ENCODE peak calls at places on chromosome 16, in four cellular contexts. I, P, N and K are unnamed samples.

GRCh38 chr16:53257001-53257400 is 177.3 kb upstream of the RBL2 start:
- DNase-seq in P (no peak), I (peak), N (no peak), K (peak)

GRCh38 chr16:52573365-52574104 is 26.6 kb upstream of the TOX3 start:
- DNase-seq in P (no peak), I (no peak), N (no peak), K (no peak)

GRCh38 chr16:15553313-15554088 is 89.5 kb downstream of the MARF1 start:
- DNase-seq in P (no peak), I (no peak), N (no peak), K (peak)

GRCh38 chr16:13298676-13299075 is 397.3 kb downstream of the SHISA9 start:
- DNase-seq in P (peak), I (no peak), N (no peak), K (no peak)

GRCh38 chr16:48745541-48745940 is 135.6 kb upstream of the N4BP1 start:
- DNase-seq in I (no peak), N (no peak), P (no peak), K (no peak)

GRCh38 chr16:67995423-67995822 is 3.9 kb downstream of the DPEP2 start:
- DNase-seq in N (no peak), I (no peak), P (no peak), K (no peak)

GRCh38 chr16:87855852-87856715 is 13.2 kb downstream of the SLC7A5 start:
- DNase-seq in I (peak), N (peak), P (no peak), K (no peak)

GRCh38 chr16:23400387-23400930 is 52.5 kb downstream of the COG7 start:
- DNase-seq in P (no peak), N (no peak), I (no peak), K (no peak)

GRCh38 chr16:67667817-67668494 is 1.3 kb downstream of the C16orf86 start:
- DNase-seq in N (peak), P (peak), I (peak), K (peak)

GRCh38 chr16:31873556-31874353 is at the start of gene ZNF267:
- DNase-seq in N (peak), I (peak), P (peak), K (peak)

GRCh38 chr16:59067207-59067606 is 333.1 kb upstream of the GOT2 start:
- DNase-seq in P (no peak), I (peak), N (no peak), K (no peak)

GRCh38 chr16:78005881-78006280 is 16.5 kb upstream of the CLEC3A start:
- DNase-seq in N (no peak), P (peak), I (no peak), K (no peak)

GRCh38 chr16:86854058-86854621 is 275.8 kb downstream of the FOXL1 start:
- DNase-seq in I (no peak), N (no peak), P (no peak), K (peak)

GRCh38 chr16:86200722-86201121 is 301.8 kb downstream of the IRF8 start:
- DNase-seq in P (peak), N (no peak), I (no peak), K (no peak)

GRCh38 chr16:14334366-14335105 is 263.4 kb downstream of the MRTFB start:
- DNase-seq in I (peak), N (peak), P (no peak), K (peak)

GRCh38 chr16:48914070-48914469 is 304.1 kb upstream of the N4BP1 start:
- DNase-seq in I (no peak), P (peak), N (no peak), K (no peak)

GRCh38 chr16:72785886-72786285 is 262.0 kb downstream of the ZFHX3 start:
- DNase-seq in I (peak), N (peak), P (no peak), K (peak)

GRCh38 chr16:51353055-51353454 is 202.0 kb upstream of the SALL1 start:
- DNase-seq in I (no peak), P (no peak), N (no peak), K (no peak)

DNA sequence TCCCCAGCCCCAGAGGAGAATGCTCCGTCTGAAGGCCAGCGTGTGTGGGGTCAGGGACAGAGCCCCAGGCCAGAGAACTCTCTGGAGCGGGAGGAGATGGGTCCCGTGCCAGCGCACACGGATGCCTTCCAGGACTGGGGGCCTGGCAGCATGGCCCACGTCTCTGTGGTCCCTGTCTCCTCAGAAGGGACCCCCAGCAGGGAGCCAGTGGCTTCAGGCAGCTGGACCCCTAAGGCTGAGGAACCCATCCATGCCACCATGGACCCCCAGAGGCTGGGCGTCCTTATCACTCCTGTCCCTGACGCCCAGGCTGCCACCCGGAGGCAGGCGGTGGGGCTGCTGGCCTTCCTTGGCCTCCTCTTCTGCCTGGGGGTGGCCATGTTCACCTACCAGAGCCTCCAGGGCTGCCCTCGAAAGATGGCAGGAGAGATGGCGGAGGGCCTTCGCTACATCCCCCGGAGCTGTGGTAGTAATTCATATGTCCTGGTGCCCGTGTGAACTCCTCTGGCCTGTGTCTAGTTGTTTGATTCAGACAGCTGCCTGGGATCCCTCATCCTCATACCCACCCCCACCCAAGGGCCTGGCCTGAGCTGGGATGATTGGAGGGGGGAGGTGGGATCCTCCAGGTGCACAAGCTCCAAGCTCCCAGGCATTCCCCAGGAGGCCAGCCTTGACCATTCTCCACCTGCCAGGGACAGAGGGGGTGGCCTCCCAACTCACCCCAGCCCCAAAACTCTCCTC is 10.4 kb downstream of the CX3CL1 start:
- DNase-seq in I (no peak), N (no peak), P (no peak), K (no peak)
- TF ChIP-seq CTCF in I (no peak), N (no peak), P (peak), K (no peak)

DNA sequence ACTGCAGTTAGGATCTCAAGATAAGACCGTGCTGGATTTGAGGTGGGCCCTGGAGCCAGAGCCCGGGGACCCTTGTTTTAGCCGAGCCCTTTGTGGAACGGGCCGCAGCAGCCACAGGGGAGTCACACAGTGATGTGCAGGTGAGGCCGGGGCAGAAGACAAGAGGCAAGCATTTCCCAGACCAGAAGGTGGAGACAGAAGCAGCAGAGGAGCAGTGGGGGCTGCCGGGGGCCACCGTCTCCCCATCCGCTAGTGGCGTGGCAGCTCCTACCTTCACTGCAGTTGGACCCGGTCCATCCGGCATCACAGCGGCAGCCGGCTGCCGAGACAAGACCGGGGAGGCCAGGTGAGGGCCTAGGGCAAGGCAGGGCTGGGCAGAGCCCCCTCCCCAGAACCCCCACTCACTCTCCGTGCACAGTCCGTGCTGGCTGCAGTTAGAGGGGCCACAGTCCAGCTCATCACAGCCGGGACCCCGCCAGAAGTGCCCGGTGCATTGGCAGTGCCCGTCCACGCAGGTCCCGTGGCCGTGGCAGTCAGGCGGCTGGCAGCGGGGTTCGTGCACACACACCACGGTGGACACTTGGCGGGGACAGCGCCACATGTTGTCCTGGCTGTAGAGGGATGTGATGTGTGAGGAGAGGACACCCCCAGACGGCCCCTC is 6.0 kb downstream of the NAGPA start:
- DNase-seq in I (no peak), N (no peak), P (no peak), K (no peak)
- H3K4me3 ChIP-seq in I (no peak), N (no peak), P (no peak), K (no peak)

DNA sequence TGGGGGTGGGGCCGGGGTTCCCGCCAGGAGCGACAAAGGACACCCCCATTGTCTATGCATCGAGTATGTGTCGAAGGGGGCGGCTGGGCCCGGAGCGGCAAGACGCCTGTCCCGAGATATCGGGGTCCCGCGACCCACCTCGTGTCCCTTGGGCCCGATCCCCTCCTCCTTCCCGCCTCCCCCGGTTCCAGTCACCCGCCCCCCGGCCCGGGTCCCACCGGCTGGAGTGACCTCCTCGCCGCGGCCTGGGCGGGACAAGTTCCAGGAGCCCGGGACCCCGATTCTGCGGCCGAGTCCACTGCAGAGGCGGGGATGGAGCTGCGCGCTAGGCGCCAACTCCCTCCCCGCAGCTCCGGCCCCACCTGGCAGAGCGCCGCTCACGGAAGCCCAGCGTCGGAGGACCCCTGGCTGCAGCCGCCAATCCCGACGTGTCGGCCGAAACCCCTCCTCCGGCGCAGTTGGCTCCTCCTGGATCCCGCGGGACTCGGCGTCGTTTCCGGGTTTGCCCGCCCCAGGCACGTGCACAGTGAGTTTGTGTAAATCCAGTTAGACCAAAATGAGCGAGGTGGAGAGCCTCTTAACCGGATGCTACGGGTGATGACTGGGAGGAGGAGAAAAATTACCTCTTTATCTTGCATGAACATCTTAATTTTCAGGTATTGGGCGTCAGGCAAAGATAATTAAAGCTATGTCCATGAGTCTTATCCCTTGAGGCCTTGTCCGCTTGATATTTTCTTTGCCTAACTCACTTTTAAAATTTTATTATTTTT is at the start of gene NMRAL1:
- DNase-seq in P (peak), I (peak), N (peak), K (peak)
- TF ChIP-seq CTCF in P (peak), I (no peak), N (no peak), K (no peak)

GRCh38 chr16:30069575-30070462 is 4.3 kb downstream of the ALDOA start:
- DNase-seq in I (peak), N (no peak), P (no peak), K (no peak)

GRCh38 chr16:30067584-30067916 is 2.0 kb downstream of the ALDOA start:
- DNase-seq in I (no peak), P (no peak), N (no peak), K (no peak)

GRCh38 chr16:30068750-30069574 is 3.4 kb downstream of the ALDOA start:
- DNase-seq in P (peak), N (no peak), I (peak), K (no peak)

GRCh38 chr16:30066882-30067583 is 1.5 kb downstream of the ALDOA start:
- DNase-seq in I (no peak), P (no peak), N (no peak), K (no peak)

DNA sequence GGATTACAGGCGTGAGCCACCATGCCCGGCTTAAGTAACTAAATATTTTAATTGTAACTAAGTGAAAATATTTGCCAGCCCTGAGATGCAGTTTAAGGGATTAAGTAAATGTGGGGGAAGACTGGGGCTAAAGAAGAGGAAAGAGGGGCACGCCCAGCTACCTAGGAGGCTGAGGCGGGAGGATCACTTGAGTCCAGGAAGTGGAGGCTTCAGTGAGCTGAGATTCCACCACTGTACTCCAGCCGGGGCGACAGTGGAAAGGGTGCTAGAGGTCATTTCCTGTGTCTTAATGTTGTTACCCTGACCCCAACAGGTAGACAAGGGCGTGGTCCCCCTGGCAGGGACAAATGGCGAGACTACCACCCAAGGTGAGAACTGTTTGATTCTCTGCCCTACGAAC is 2.8 kb downstream of the ALDOA start:
- DNase-seq in I (no peak), P (no peak), N (no peak), K (no peak)
- H3K4me3 ChIP-seq in I (peak), P (no peak), N (peak), K (peak)